ENCODE peak calls at places on chromosomes 4 and X, in five cellular contexts. C, K, B, J and W are unnamed samples.

GRCh38 chrX:31590581-31591113 is 518.8 kb upstream of the FTHL17 start:
- DNase-seq in J (no peak), B (no peak), K (no peak), C (no peak), W (no peak)

GRCh38 chr4:8044699-8045098 is 105.0 kb upstream of the AFAP1 start:
- DNase-seq in K (no peak), J (no peak), C (no peak), B (no peak), W (no peak)

GRCh38 chrX:109847257-109848187 is 114.5 kb upstream of the ACSL4 start:
- DNase-seq in B (no peak), K (no peak), C (no peak), J (no peak), W (no peak)

GRCh38 chr4:32061916-32062315 is 1341.7 kb downstream of the PCDH7 start:
- DNase-seq in C (no peak), B (no peak), J (no peak), K (no peak), W (no peak)

GRCh38 chrX:118976599-118977340 is 2.4 kb downstream of the LONRF3 start:
- DNase-seq in K (peak), J (peak), C (peak), B (peak), W (peak)

GRCh38 chrX:44061940-44062339 is 88.8 kb upstream of the NDP start:
- DNase-seq in K (no peak), C (no peak), J (no peak), B (no peak), W (no peak)

GRCh38 chrX:68978211-68978780 is 149.5 kb downstream of the EFNB1 start:
- DNase-seq in B (peak), J (no peak), K (no peak), C (no peak), W (no peak)

GRCh38 chrX:108590496-108590895 is 145.9 kb downstream of the IRS4 start:
- DNase-seq in B (no peak), C (no peak), K (no peak), J (no peak), W (no peak)

GRCh38 chr4:15702941-15703403 is at the start of gene BST1:
- DNase-seq in C (peak), K (peak), J (peak), B (peak), W (peak)

GRCh38 chr4:51851090-51851936 is 8.4 kb downstream of the DCUN1D4 start:
- DNase-seq in K (no peak), B (no peak), C (no peak), J (no peak), W (no peak)

GRCh38 chrX:53287493-53288138 is 6.2 kb upstream of the IQSEC2 start:
- DNase-seq in B (no peak), J (peak), K (no peak), C (no peak), W (peak)

GRCh38 chr4:15077969-15078368 is 75.7 kb downstream of the CPEB2 start:
- DNase-seq in C (no peak), K (no peak), J (no peak), B (no peak), W (no peak)

GRCh38 chrX:63855896-63856295 is 70.9 kb upstream of the ARHGEF9 start:
- DNase-seq in B (no peak), J (no peak), K (no peak), C (no peak), W (no peak)

GRCh38 chr4:54090404-54090803 is 9.6 kb upstream of the GSX2 start:
- DNase-seq in B (no peak), J (no peak), C (no peak), K (no peak), W (no peak)

GRCh38 chr4:156558365-156559025 is 413.1 kb downstream of the PDGFC start:
- DNase-seq in K (no peak), B (peak), C (no peak), J (peak), W (no peak)

GRCh38 chr4:119296356-119296755 is 25.6 kb downstream of the FABP2 start:
- DNase-seq in J (no peak), C (no peak), K (no peak), B (no peak), W (no peak)

GRCh38 chr4:185504098-185505047 is 30.9 kb downstream of the PDLIM3 start:
- DNase-seq in C (peak), B (no peak), J (peak), K (peak), W (no peak)

GRCh38 chrX:154649864-154650510 is 3.4 kb downstream of the CTAG2 start:
- DNase-seq in B (no peak), C (no peak), J (no peak), K (peak), W (no peak)

GRCh38 chr4:176547005-176547404 is 227.2 kb downstream of the SPCS3 start:
- DNase-seq in B (no peak), J (no peak), K (no peak), C (no peak), W (no peak)

GRCh38 chr4:127622923-127623754 is 9.6 kb upstream of the INTU start:
- DNase-seq in B (peak), C (no peak), J (no peak), K (no peak), W (peak)
- H3K4me3 ChIP-seq in B (peak), C (peak), J (peak), K (peak), W (peak)

GRCh38 chrX:143634701-143635442 is 1.0 kb downstream of the SLITRK4 start:
- DNase-seq in C (no peak), J (no peak), B (peak), K (no peak), W (no peak)
- H3K4me3 ChIP-seq in C (no peak), J (peak), B (no peak), K (peak), W (no peak)

DNA sequence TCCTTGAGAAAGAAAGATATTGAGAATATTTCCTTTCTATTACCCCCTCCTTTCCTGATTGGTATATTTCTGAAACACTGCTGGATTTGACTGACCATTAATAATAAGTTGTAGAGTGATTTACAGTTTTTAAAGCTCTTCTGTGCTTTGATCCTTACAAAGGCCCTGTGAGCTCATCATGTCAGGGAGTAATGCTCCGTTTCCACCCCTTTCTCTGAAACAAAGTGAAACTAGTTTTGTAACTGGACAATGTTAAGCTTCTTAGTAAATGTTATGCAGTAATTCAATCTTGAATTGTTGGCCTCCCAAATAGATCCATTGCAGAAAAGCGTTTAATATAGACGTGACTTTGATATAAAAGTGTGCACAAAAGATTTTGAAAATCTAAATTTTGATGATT is 190.1 kb upstream of the GNPDA2 start:
- DNase-seq in J (no peak), B (no peak), C (no peak), K (no peak), W (no peak)
- H3K4me3 ChIP-seq in J (no peak), B (no peak), C (no peak), K (peak), W (no peak)

DNA sequence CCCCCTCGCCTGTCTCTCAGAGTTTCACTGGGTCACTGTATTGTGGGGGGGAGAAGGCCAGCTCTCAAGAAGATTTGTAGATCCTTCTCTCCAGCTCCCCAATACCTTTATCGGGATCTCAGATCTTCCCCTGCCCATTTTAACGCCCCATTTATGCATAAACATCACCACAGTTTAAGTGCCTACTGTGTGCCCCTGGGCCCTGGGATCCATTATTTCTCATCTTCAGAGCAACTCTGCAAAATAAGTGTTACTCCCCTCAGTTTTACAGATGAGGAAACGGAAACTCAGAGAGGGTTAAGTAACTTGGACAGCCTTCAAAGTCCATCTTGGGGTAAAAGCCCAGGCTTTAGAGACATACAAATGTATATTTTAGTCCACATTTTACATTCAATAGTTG is 421 bp upstream of the IGSF1 start:
- DNase-seq in J (no peak), C (no peak), B (no peak), K (no peak), W (no peak)
- H3K4me3 ChIP-seq in J (peak), C (no peak), B (no peak), K (peak), W (no peak)

DNA sequence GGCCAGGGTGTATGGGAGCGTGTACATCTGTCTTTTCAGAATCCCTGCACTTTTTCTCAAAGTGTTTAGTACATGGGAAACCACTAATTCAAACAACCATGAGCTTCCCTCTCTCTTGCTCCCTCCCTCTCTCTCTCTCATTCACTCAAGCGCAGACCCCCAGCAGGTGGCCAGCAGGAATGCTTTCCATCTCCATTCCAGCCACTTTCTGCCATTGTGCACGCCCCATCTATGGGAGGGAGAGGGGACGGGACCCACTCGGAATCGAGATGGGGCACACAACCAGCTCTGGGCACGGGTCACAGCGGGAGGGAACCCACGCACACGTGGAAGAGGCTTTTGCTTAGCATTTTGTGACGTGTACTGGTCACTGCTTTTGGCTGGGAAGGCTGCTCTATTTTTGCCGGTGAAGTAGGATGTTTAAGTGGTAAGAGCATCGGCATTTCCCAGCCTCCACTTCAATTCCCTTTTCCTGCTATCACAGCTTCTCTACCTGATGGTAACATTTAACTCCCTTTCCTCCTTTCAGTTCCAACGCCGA is 84.3 kb downstream of the IRF2 start:
- DNase-seq in K (peak), C (no peak), B (peak), J (no peak), W (no peak)
- H3K4me3 ChIP-seq in K (no peak), C (no peak), B (no peak), J (no peak), W (no peak)

DNA sequence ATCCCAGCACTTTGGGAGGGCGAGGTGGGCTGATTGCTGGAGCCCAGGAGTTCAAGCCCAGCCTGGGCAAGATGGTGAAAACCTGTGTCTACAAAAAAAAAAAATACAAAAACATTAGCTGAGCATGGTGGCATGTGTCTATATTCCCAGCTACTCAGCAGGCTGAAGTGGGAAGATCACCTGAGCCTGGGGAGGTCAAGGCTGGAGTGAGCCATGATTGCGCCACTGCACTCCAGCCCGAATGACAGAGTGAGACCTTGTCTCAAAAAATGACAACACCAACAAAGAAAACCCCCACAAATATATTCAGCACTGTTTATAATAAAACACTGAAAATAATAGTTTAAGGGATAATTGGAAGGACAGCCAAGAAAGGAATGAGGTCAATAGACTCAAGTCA is 3.6 kb upstream of the ELOVL6 start:
- DNase-seq in C (no peak), K (no peak), J (no peak), B (no peak), W (no peak)
- H3K4me3 ChIP-seq in C (no peak), K (no peak), J (no peak), B (no peak), W (no peak)

DNA sequence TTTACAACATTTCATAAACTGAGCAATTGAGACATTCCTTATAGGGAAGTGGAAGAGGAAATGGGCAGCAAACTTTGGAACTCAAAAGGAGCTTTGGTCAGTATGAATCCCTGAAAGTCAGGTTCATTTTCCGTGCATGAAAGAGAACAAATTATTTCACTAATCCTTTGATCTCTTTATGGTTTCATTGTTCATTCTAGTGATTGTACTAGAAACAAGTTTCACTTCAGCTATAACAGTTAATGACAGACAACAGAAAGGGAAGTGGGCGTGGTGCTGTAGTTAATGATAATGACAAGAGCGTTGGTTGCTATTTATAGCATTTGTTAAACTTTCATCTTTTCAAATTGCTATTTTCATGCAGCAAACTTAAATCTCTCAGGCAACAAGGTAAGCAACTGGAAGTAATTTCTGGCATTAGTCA is 98.3 kb downstream of the AREG start:
- DNase-seq in B (no peak), K (no peak), C (no peak), J (no peak), W (no peak)
- H3K4me3 ChIP-seq in B (no peak), K (no peak), C (no peak), J (no peak), W (no peak)

GRCh38 chr4:163610642-163611041 is 116.2 kb downstream of the TMA16 start:
- DNase-seq in C (no peak), B (no peak), K (no peak), J (no peak), W (no peak)
- H3K4me3 ChIP-seq in C (no peak), B (no peak), K (no peak), J (no peak), W (no peak)

DNA sequence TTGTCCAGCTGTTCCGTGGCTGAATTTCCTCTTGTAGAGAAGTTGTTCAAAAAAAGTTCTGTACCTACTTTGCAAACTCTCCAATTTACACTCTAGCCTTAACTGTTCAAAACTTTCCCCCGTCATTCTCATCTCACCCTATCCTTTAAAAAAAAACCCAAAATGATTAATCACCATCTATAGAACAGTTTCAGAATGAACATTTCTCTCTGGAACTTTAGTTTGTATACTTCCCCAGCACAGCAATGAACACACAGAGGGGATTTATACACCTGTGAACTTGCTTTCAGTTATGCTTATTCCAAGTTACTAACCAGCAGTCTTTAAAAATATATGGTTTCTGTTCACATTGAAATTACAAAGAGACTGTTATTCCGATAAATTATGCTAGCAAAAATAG is 1.2 kb downstream of the GEMIN8 start:
- DNase-seq in C (no peak), J (no peak), K (no peak), B (no peak), W (no peak)
- H3K4me3 ChIP-seq in C (no peak), J (peak), K (peak), B (peak), W (no peak)